ENCODE peak calls at places on chromosomes 11 and 22, in eight cellular contexts. L, S, K, W, N, H, R and O are unnamed samples.

GRCh38 chr11:9741260-9741659 is 77.4 kb downstream of the SWAP70 start:
- DNase-seq in L (no peak), S (no peak), K (no peak), W (no peak), N (no peak), H (no peak), R (no peak), O (no peak)

GRCh38 chr11:44848203-44848962 is 102.3 kb downstream of the TP53I11 start:
- DNase-seq in L (no peak), S (no peak), K (no peak), W (no peak), N (no peak), H (no peak), R (no peak), O (no peak)

GRCh38 chr11:2449548-2450320 is 4.9 kb downstream of the KCNQ1 start:
- DNase-seq in L (no peak), S (no peak), K (no peak), W (no peak), N (no peak), H (no peak), R (no peak), O (no peak)

GRCh38 chr11:44775366-44776356 is 48.9 kb downstream of the TSPAN18 start:
- DNase-seq in L (peak), S (peak), K (no peak), W (peak), N (peak), H (peak), R (peak), O (peak)

GRCh38 chr11:104164028-104164520 is at the start of gene PDGFD:
- DNase-seq in L (peak), S (peak), K (peak), W (peak), N (peak), H (no peak), R (no peak), O (peak)

GRCh38 chr11:6565988-6566703 is 37.3 kb downstream of the RRP8 start:
- DNase-seq in L (no peak), S (no peak), K (no peak), W (no peak), N (no peak), H (no peak), R (no peak), O (no peak)

GRCh38 chr11:2209370-2209801 is 37.8 kb upstream of the TH start:
- DNase-seq in L (no peak), S (no peak), K (no peak), W (no peak), N (no peak), H (no peak), R (no peak), O (no peak)

GRCh38 chr11:78476066-78476465 is 58.4 kb upstream of the GAB2 start:
- DNase-seq in L (no peak), S (peak), K (no peak), W (peak), N (no peak), H (no peak), R (no peak), O (no peak)

GRCh38 chr11:31218847-31219246 is 150.7 kb downstream of the DCDC1 start:
- DNase-seq in L (no peak), S (no peak), K (no peak), W (no peak), N (no peak), H (no peak), R (no peak), O (no peak)

GRCh38 chr11:17777086-17777725 is 42.6 kb downstream of the KCNC1 start:
- DNase-seq in L (no peak), S (no peak), K (no peak), W (no peak), N (no peak), H (no peak), R (no peak), O (no peak)

GRCh38 chr11:19995131-19995530 is 165.1 kb downstream of the DBX1 start:
- DNase-seq in L (peak), S (peak), K (no peak), W (no peak), N (no peak), H (peak), R (no peak), O (no peak)

GRCh38 chr22:50308986-50309600 is 1.6 kb upstream of the PLXNB2 start:
- DNase-seq in L (no peak), S (no peak), K (no peak), W (no peak), N (no peak), H (no peak), R (no peak), O (no peak)

GRCh38 chr22:42184852-42185251 is 54.2 kb upstream of the CYP2D6 start:
- DNase-seq in L (peak), S (no peak), K (no peak), W (no peak), N (no peak), H (no peak), R (no peak), O (no peak)

GRCh38 chr11:34150494-34151151 is 45.2 kb downstream of the NAT10 start:
- DNase-seq in L (no peak), S (no peak), K (no peak), W (no peak), N (no peak), H (no peak), R (no peak), O (no peak)

GRCh38 chr22:41263704-41264103 is 22.3 kb downstream of the RANGAP1 start:
- DNase-seq in L (no peak), S (no peak), K (no peak), W (no peak), N (peak), H (no peak), R (no peak), O (no peak)

GRCh38 chr11:78465169-78465942 is 47.7 kb upstream of the GAB2 start:
- DNase-seq in L (no peak), S (no peak), K (no peak), W (no peak), N (peak), H (no peak), R (no peak), O (peak)

GRCh38 chr11:134272381-134273316 is 3.5 kb upstream of the GLB1L3 start:
- DNase-seq in L (peak), S (no peak), K (peak), W (no peak), N (no peak), H (no peak), R (no peak), O (no peak)

GRCh38 chr11:67505605-67506396 is 638 bp upstream of the PITPNM1 start:
- DNase-seq in L (peak), S (peak), K (peak), W (peak), N (peak), H (peak), R (peak), O (peak)

GRCh38 chr11:121473064-121473777 is 20.5 kb upstream of the SORL1-AS1 start:
- DNase-seq in L (no peak), S (no peak), K (no peak), W (no peak), N (no peak), H (no peak), R (no peak), O (no peak)

GRCh38 chr11:36449566-36450390 is 60.3 kb downstream of the TRAF6 start:
- DNase-seq in L (no peak), S (no peak), K (no peak), W (no peak), N (no peak), H (no peak), R (no peak), O (no peak)

GRCh38 chr11:67651976-67652895 is 1.7 kb upstream of the ACY3 start:
- DNase-seq in L (no peak), S (no peak), K (no peak), W (no peak), N (no peak), H (no peak), R (no peak), O (no peak)

GRCh38 chr22:26573026-26573662 is 16.8 kb downstream of the TPST2 start:
- DNase-seq in L (peak), S (peak), K (no peak), W (peak), N (no peak), H (no peak), R (no peak), O (no peak)

GRCh38 chr11:57233702-57234101 is 3.3 kb downstream of the APLNR start:
- DNase-seq in L (no peak), S (no peak), K (no peak), W (no peak), N (no peak), H (no peak), R (no peak), O (no peak)

GRCh38 chr11:790721-791564 is 1.1 kb upstream of the CEND1 start:
- DNase-seq in L (no peak), S (no peak), K (no peak), W (no peak), N (no peak), H (no peak), R (no peak), O (no peak)

GRCh38 chr22:27628341-27628740 is 173.2 kb downstream of the MN1 start:
- DNase-seq in L (no peak), S (no peak), K (no peak), W (no peak), N (no peak), H (no peak), R (no peak), O (no peak)

GRCh38 chr11:110509485-110509884 is 79.7 kb downstream of the FDX1 start:
- DNase-seq in L (no peak), S (no peak), K (no peak), W (no peak), N (no peak), H (no peak), R (no peak), O (no peak)

GRCh38 chr11:121696177-121696863 is 243.6 kb upstream of the SORL1-AS1 start:
- DNase-seq in L (no peak), S (no peak), K (no peak), W (no peak), N (no peak), H (no peak), R (no peak), O (no peak)

GRCh38 chr11:109039611-109040010 is 374.7 kb downstream of the DDX10 start:
- DNase-seq in L (no peak), S (peak), K (no peak), W (no peak), N (no peak), H (no peak), R (no peak), O (no peak)

GRCh38 chr11:74493816-74494630 is 499 bp upstream of the LIPT2 start:
- DNase-seq in L (no peak), S (no peak), K (no peak), W (no peak), N (no peak), H (peak), R (no peak), O (no peak)

GRCh38 chr11:8621147-8621546 is 27.1 kb upstream of the STK33 start:
- DNase-seq in L (no peak), S (no peak), K (no peak), W (no peak), N (no peak), H (no peak), R (no peak), O (no peak)

GRCh38 chr11:45885274-45885920 is at the start of gene MAPK8IP1:
- DNase-seq in L (peak), S (peak), K (peak), W (peak), N (peak), H (no peak), R (no peak), O (peak)

GRCh38 chr11:96180341-96180740 is 162.7 kb downstream of the MAML2 start:
- DNase-seq in L (no peak), S (no peak), K (no peak), W (no peak), N (no peak), H (no peak), R (no peak), O (no peak)

GRCh38 chr22:35893698-35894097 is 134.9 kb downstream of the RBFOX2 start:
- DNase-seq in L (no peak), S (peak), K (no peak), W (no peak), N (no peak), H (no peak), R (no peak), O (no peak)

GRCh38 chr22:35896306-35896705 is 132.3 kb downstream of the RBFOX2 start:
- DNase-seq in L (no peak), S (no peak), K (no peak), W (no peak), N (no peak), H (no peak), R (no peak), O (no peak)

GRCh38 chr22:35892192-35892591 is 136.4 kb downstream of the RBFOX2 start:
- DNase-seq in L (peak), S (peak), K (no peak), W (no peak), N (no peak), H (no peak), R (no peak), O (no peak)

GRCh38 chr22:35894464-35894878 is 134.2 kb downstream of the RBFOX2 start:
- DNase-seq in L (no peak), S (no peak), K (no peak), W (no peak), N (no peak), H (no peak), R (no peak), O (no peak)

DNA sequence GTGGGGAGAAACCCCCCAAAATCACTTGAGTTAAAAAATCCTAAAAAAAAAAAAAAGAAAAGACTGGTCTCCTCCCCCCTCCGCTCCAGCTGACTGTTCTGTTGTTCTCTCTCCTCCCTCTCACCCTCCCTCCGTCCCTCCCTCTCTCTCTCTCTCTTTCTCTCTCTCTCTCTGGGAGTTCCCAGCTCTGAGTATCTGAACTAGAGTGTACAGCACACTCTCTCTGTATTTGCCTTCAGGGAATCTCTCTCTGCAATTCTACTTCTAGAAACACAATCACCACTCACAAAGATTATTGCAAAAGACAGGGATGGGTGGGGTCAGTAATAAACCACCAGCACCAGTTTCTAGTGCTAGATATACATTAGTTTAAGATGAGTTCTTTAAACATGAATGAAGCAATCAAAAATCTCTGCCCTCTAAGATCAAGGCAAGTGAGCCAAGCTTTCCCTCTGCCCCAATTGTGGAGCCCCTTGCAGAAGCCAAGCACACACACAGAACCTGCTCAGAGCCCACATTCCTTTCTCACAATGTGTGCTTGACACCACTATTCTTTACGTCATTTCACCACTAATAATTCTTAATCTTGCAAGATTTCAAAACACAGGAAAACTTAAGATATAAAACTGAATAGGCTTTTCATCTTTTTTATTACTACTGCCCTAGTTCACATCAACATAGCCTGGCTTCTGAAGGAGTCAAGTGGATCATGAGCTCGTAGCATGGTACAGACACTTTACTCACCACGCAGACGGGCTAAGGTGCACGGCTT is 133.5 kb downstream of the RBFOX2 start:
- DNase-seq in L (no peak), S (no peak), K (no peak), W (no peak), N (no peak), H (no peak), R (no peak), O (no peak)
- TF ChIP-seq POLR2AphosphoS5 in L (no peak), S (no peak), K (no peak), W (peak), N (no peak), H (no peak), R (no peak), O (no peak)

DNA sequence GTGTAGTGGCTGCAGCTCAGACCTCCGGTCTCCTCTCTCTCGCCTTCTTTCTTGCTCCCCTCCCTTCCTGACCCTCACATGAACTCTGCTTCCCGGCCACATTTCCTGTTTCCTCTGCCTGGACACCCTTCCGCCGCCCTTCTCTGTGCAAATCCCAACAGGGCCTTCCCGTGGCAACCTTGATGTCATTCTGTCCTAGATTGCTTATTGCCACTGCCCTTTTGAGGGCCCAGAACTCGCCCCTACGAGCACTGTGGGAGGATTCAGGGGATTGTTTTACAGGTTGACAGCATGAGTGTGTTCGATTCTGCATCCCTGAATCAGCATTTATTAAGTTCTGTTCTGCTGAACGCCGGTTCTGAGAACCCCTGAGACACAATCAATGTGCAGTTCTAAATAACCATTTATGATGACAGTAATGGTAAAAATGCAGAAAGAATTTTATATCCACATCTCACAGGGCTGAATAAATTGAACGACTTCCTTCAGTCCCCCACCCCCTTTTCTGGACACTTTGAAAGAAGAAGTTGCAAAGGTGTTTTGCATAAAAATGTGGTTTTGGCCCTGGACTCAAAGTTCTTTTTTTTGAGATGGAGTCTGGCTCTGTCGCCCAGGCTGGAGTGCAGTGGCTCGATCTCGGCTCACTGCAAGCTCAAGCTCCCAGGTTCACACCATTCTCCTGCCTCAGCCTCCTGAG is 6.4 kb downstream of the BATF2 start:
- DNase-seq in L (peak), S (peak), K (no peak), W (no peak), N (no peak), H (no peak), R (no peak), O (no peak)
- TF ChIP-seq POLR2AphosphoS5 in L (no peak), S (peak), K (no peak), W (no peak), N (no peak), H (no peak), R (no peak), O (no peak)

DNA sequence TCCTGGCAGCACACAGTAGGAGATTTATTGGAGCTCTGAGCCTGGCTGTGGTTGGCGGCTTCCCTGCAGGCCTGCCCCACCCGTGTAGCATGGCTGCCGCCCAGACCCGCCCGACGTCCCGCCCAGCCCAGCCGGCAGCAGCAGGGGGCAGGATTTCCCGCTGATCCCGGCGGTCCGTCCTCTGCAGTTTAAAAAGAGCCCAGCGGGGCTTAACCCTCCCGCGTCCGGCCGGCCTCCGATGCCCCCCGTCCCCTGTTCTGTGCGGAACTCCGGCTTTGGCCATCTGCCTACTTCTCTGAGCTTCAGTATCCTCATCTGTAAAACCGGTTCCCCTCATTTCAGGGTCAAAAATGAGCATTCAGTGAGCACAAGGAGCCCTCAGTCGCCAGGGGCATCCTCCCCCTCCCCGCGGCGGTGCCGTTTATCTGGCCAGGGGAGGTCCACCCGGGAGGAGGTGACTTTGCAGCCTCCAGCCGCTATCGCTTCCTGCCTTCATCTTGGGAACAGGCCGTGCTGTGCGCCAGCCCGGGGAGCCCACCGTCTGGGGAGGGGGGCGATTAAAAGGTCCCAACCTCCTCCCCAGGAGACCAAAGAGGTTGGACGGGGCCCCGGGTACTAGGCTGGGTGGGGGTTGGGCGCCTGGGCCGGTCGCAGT is at the start of gene GAS2L1:
- DNase-seq in L (peak), S (peak), K (peak), W (peak), N (peak), H (peak), R (no peak), O (peak)
- TF ChIP-seq POLR2AphosphoS5 in L (peak), S (peak), K (no peak), W (peak), N (no peak), H (peak), R (no peak), O (no peak)

DNA sequence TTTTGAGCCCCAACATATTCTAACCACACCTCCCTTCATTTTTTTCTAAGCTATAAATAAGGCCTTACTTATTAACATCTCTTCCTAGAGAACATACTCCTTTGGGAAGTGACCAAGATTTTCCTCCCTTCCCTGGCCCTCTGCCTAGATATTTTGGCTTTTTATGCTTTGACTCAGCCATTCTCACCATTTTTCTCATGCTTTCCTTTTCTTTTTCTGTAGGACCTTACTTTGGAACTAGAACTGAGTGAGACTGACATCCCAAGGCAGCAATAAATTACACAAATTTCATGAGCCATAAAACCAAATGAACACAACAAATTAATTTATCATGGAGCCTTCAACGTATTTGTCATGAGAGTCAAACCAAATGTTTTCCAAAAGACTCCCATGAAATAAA is 142.7 kb upstream of the CTSC start:
- DNase-seq in L (no peak), S (peak), K (no peak), W (no peak), N (no peak), H (no peak), R (peak), O (no peak)
- TF ChIP-seq POLR2AphosphoS5 in L (no peak), S (no peak), K (no peak), W (no peak), N (no peak), H (no peak), R (no peak), O (no peak)

DNA sequence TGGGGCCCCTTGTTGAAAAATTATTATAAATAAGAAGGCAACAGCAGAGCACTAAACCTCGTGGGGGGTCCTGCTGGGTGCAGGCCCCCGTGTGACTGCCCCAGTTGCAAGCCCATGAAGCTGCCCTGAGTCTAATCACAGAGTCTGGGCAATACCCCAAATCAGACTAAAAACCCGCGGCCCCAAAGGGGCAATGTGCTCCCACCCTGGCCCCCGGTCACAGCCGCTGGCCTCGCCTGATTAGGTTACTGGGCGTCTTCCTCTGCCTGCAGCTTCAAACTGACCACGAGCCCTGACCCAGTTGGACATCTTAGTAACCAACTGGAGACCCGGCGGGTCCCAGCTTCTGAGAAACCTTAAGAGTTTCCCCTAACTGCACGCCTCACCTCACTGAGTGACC is 1.6 kb downstream of the CXCR5 start:
- DNase-seq in L (peak), S (no peak), K (no peak), W (no peak), N (no peak), H (no peak), R (no peak), O (no peak)
- TF ChIP-seq POLR2AphosphoS5 in L (no peak), S (no peak), K (no peak), W (no peak), N (no peak), H (no peak), R (no peak), O (no peak)